ENCODE peak calls at places on chromosomes 16 and 17, in eight cellular contexts. One of them, this sample, is unnamed. For H3K4me1, the result is how much of the 10 kb centered on the place peaks cover.

GRCh38 chr16:1979271-1980025 is 1.8 kb downstream of the NOXO1 start:
- DNase-seq in HCT116: no peak
- DNase-seq in GM23338: peak
- DNase-seq in SK-N-SH: no peak
- DNase-seq in H1: peak
- DNase-seq in HepG2: no peak
- DNase-seq in GM12878: no peak
- DNase-seq in K562: no peak
- DNase-seq in this sample: no peak

GRCh38 chr16:31242197-31242596 is 17.6 kb upstream of the ITGAM start:
- DNase-seq in HCT116: no peak
- DNase-seq in GM23338: no peak
- DNase-seq in SK-N-SH: no peak
- DNase-seq in H1: no peak
- DNase-seq in HepG2: no peak
- DNase-seq in GM12878: no peak
- DNase-seq in K562: no peak
- DNase-seq in this sample: no peak

GRCh38 chr17:14886200-14886739 is 378.9 kb downstream of the PMP22 start:
- DNase-seq in HCT116: no peak
- DNase-seq in GM23338: peak
- DNase-seq in SK-N-SH: no peak
- DNase-seq in H1: no peak
- DNase-seq in HepG2: peak
- DNase-seq in GM12878: no peak
- DNase-seq in K562: peak
- DNase-seq in this sample: no peak

GRCh38 chr17:27578718-27579085 is 52.3 kb upstream of the LGALS9 start:
- DNase-seq in HCT116: no peak
- DNase-seq in GM23338: no peak
- DNase-seq in SK-N-SH: no peak
- DNase-seq in H1: no peak
- DNase-seq in HepG2: peak
- DNase-seq in GM12878: peak
- DNase-seq in K562: peak
- DNase-seq in this sample: no peak

GRCh38 chr16:85496145-85496544 is 117.0 kb upstream of the GSE1 start:
- DNase-seq in HCT116: no peak
- DNase-seq in GM23338: no peak
- DNase-seq in SK-N-SH: no peak
- DNase-seq in H1: no peak
- DNase-seq in HepG2: no peak
- DNase-seq in GM12878: no peak
- DNase-seq in K562: no peak
- DNase-seq in this sample: no peak

GRCh38 chr16:31869511-31870201 is 4.0 kb upstream of the ZNF267 start:
- DNase-seq in HCT116: no peak
- DNase-seq in GM23338: peak
- DNase-seq in SK-N-SH: no peak
- DNase-seq in H1: no peak
- DNase-seq in HepG2: no peak
- DNase-seq in GM12878: peak
- DNase-seq in K562: no peak
- DNase-seq in this sample: peak

GRCh38 chr16:87790278-87791023 is 24.7 kb upstream of the KLHDC4 start:
- DNase-seq in HCT116: no peak
- DNase-seq in GM23338: no peak
- DNase-seq in SK-N-SH: peak
- DNase-seq in H1: no peak
- DNase-seq in HepG2: no peak
- DNase-seq in GM12878: no peak
- DNase-seq in K562: no peak
- DNase-seq in this sample: no peak

GRCh38 chr16:88454315-88455057 is 1.4 kb downstream of the ZFPM1 start:
- DNase-seq in HCT116: no peak
- DNase-seq in GM23338: peak
- DNase-seq in SK-N-SH: peak
- DNase-seq in H1: peak
- DNase-seq in HepG2: no peak
- DNase-seq in GM12878: no peak
- DNase-seq in K562: no peak
- DNase-seq in this sample: peak

GRCh38 chr17:8791910-8792270 is 7.3 kb downstream of the MFSD6L start:
- DNase-seq in HCT116: peak
- DNase-seq in GM23338: no peak
- DNase-seq in SK-N-SH: no peak
- DNase-seq in H1: no peak
- DNase-seq in HepG2: no peak
- DNase-seq in GM12878: no peak
- DNase-seq in K562: no peak
- DNase-seq in this sample: peak

GRCh38 chr16:1394367-1394951 is 20.0 kb downstream of the UNKL start:
- DNase-seq in HCT116: no peak
- DNase-seq in GM23338: no peak
- DNase-seq in SK-N-SH: no peak
- DNase-seq in H1: no peak
- DNase-seq in HepG2: no peak
- DNase-seq in GM12878: no peak
- DNase-seq in K562: no peak
- DNase-seq in this sample: no peak

GRCh38 chr17:74260525-74260850 is 13.5 kb upstream of the DNAI2 start:
- DNase-seq in HCT116: no peak
- DNase-seq in GM23338: peak
- DNase-seq in SK-N-SH: no peak
- DNase-seq in H1: peak
- DNase-seq in HepG2: no peak
- DNase-seq in GM12878: no peak
- DNase-seq in K562: no peak
- DNase-seq in this sample: no peak

GRCh38 chr16:86457621-86458456 is 52.5 kb upstream of the FOXF1 start:
- DNase-seq in HCT116: no peak
- DNase-seq in GM23338: no peak
- DNase-seq in SK-N-SH: no peak
- DNase-seq in H1: no peak
- DNase-seq in HepG2: no peak
- DNase-seq in GM12878: no peak
- DNase-seq in K562: no peak
- DNase-seq in this sample: no peak

GRCh38 chr17:81720267-81721071 is 8.4 kb downstream of the SLC25A10 start:
- DNase-seq in HCT116: no peak
- DNase-seq in GM23338: no peak
- DNase-seq in SK-N-SH: no peak
- DNase-seq in H1: no peak
- DNase-seq in HepG2: no peak
- DNase-seq in GM12878: no peak
- DNase-seq in K562: no peak
- DNase-seq in this sample: no peak

GRCh38 chr17:33908363-33909064 is 346.6 kb upstream of the CCL2 start:
- DNase-seq in HCT116: no peak
- DNase-seq in GM23338: no peak
- DNase-seq in SK-N-SH: no peak
- DNase-seq in H1: no peak
- DNase-seq in HepG2: no peak
- DNase-seq in GM12878: no peak
- DNase-seq in K562: no peak
- DNase-seq in this sample: no peak

GRCh38 chr17:49822829-49823228 is 25.0 kb downstream of the TAC4 start:
- DNase-seq in HCT116: no peak
- DNase-seq in GM23338: no peak
- DNase-seq in SK-N-SH: no peak
- DNase-seq in H1: no peak
- DNase-seq in HepG2: no peak
- DNase-seq in GM12878: no peak
- DNase-seq in K562: no peak
- DNase-seq in this sample: no peak

GRCh38 chr17:20098314-20098713 is 89.2 kb downstream of the SPECC1 start:
- DNase-seq in HCT116: no peak
- DNase-seq in GM23338: no peak
- DNase-seq in SK-N-SH: no peak
- DNase-seq in H1: no peak
- DNase-seq in HepG2: no peak
- DNase-seq in GM12878: no peak
- DNase-seq in K562: no peak
- DNase-seq in this sample: no peak

GRCh38 chr16:88533381-88533831 is 36.8 kb upstream of the ZC3H18 start:
- DNase-seq in HCT116: no peak
- DNase-seq in GM23338: peak
- DNase-seq in SK-N-SH: no peak
- DNase-seq in H1: no peak
- DNase-seq in HepG2: no peak
- DNase-seq in GM12878: no peak
- DNase-seq in K562: no peak
- DNase-seq in this sample: no peak

GRCh38 chr17:204427-205175 is 23.2 kb upstream of the DOC2B start:
- DNase-seq in HCT116: no peak
- DNase-seq in GM23338: no peak
- DNase-seq in SK-N-SH: no peak
- DNase-seq in H1: no peak
- DNase-seq in HepG2: no peak
- DNase-seq in GM12878: no peak
- DNase-seq in K562: no peak
- DNase-seq in this sample: no peak

GRCh38 chr16:75225092-75225491 is 6.3 kb downstream of the CTRB1 start:
- DNase-seq in HCT116: no peak
- DNase-seq in GM23338: peak
- DNase-seq in SK-N-SH: peak
- DNase-seq in H1: no peak
- DNase-seq in HepG2: no peak
- DNase-seq in GM12878: no peak
- DNase-seq in K562: no peak
- DNase-seq in this sample: peak

DNA sequence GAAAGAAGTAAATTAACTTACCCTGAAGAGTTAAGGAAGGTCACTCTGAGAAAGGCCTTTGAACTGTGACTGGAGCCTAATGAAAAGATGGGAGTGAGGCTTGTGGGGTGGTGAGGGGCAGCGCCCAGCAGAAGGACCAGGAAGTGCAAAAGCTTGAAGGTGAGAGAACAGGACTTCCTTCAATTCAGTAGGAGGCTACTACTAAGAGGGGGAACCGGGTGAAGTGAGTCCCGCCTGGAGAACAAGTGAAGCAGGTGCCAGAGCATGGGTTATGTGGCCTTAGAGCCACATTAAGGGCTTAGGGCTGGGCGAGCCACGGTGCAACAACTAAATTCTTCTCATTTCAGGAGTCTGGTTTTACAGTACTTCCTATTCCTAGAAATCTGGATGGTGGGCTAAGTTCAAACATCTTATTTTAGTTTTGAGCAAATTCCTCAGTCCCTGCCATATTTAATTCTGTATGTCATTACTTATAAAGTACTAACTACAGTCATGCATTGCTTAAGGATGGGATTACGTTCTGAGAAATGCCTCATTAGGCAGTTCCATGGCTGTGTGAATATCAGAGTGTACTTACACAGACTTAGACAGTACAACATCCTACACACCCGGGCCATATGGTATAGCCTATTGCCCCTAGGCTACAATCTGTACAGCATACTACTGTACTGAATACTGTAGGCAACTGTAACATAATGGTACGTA is 5.1 kb downstream of the CFAP20 start:
- DNase-seq in HCT116: no peak
- DNase-seq in GM23338: no peak
- DNase-seq in SK-N-SH: no peak
- DNase-seq in H1: no peak
- DNase-seq in HepG2: no peak
- DNase-seq in GM12878: no peak
- DNase-seq in K562: no peak
- DNase-seq in this sample: peak
- H3K4me1 ChIP-seq in HCT116: under half
- H3K4me1 ChIP-seq in GM23338: under half
- H3K4me1 ChIP-seq in SK-N-SH: half or more
- H3K4me1 ChIP-seq in H1: under half
- H3K4me1 ChIP-seq in HepG2: half or more
- H3K4me1 ChIP-seq in GM12878: under half
- H3K4me1 ChIP-seq in K562: half or more
- H3K4me1 ChIP-seq in this sample: under half

GRCh38 chr16:50719401-50720337 is 22.2 kb upstream of the CYLD start:
- DNase-seq in HCT116: no peak
- DNase-seq in GM23338: peak
- DNase-seq in SK-N-SH: no peak
- DNase-seq in H1: peak
- DNase-seq in HepG2: peak
- DNase-seq in GM12878: no peak
- DNase-seq in K562: no peak
- DNase-seq in this sample: no peak
- TF ChIP-seq POLR2AphosphoS5 in HCT116: no peak
- TF ChIP-seq POLR2AphosphoS5 in GM23338: no peak
- TF ChIP-seq POLR2AphosphoS5 in SK-N-SH: no peak
- TF ChIP-seq POLR2AphosphoS5 in H1: no peak
- TF ChIP-seq POLR2AphosphoS5 in HepG2: no peak
- TF ChIP-seq POLR2AphosphoS5 in GM12878: no peak
- TF ChIP-seq POLR2AphosphoS5 in K562: no peak
- TF ChIP-seq POLR2AphosphoS5 in this sample: no peak

GRCh38 chr16:29849505-29849904 is 13.5 kb downstream of the CDIPT start:
- DNase-seq in HCT116: no peak
- DNase-seq in GM23338: peak
- DNase-seq in SK-N-SH: no peak
- DNase-seq in H1: no peak
- DNase-seq in HepG2: no peak
- DNase-seq in GM12878: no peak
- DNase-seq in K562: no peak
- DNase-seq in this sample: no peak

GRCh38 chr16:29850998-29851397 is 12.0 kb downstream of the CDIPT start:
- DNase-seq in HCT116: no peak
- DNase-seq in GM23338: no peak
- DNase-seq in SK-N-SH: no peak
- DNase-seq in H1: no peak
- DNase-seq in HepG2: no peak
- DNase-seq in GM12878: no peak
- DNase-seq in K562: no peak
- DNase-seq in this sample: no peak

GRCh38 chr16:29848420-29849297 is 14.4 kb downstream of the CDIPT start:
- DNase-seq in HCT116: peak
- DNase-seq in GM23338: peak
- DNase-seq in SK-N-SH: peak
- DNase-seq in H1: peak
- DNase-seq in HepG2: peak
- DNase-seq in GM12878: no peak
- DNase-seq in K562: peak
- DNase-seq in this sample: peak

GRCh38 chr16:29854520-29855100 is 8.4 kb downstream of the CDIPT start:
- DNase-seq in HCT116: no peak
- DNase-seq in GM23338: no peak
- DNase-seq in SK-N-SH: no peak
- DNase-seq in H1: no peak
- DNase-seq in HepG2: no peak
- DNase-seq in GM12878: no peak
- DNase-seq in K562: no peak
- DNase-seq in this sample: no peak

GRCh38 chr16:29852654-29853053 is 10.4 kb downstream of the CDIPT start:
- DNase-seq in HCT116: no peak
- DNase-seq in GM23338: no peak
- DNase-seq in SK-N-SH: no peak
- DNase-seq in H1: no peak
- DNase-seq in HepG2: no peak
- DNase-seq in GM12878: no peak
- DNase-seq in K562: no peak
- DNase-seq in this sample: peak
- H3K4me2 ChIP-seq in HCT116: no peak
- H3K4me2 ChIP-seq in GM23338: no peak
- H3K4me2 ChIP-seq in SK-N-SH: no peak
- H3K4me2 ChIP-seq in H1: no peak
- H3K4me2 ChIP-seq in HepG2: no peak
- H3K4me2 ChIP-seq in GM12878: no peak
- H3K4me2 ChIP-seq in K562: no peak
- H3K4me2 ChIP-seq in this sample: peak

GRCh38 chr17:78889525-78889924 is 13.5 kb downstream of the CEP295NL start:
- DNase-seq in HCT116: no peak
- DNase-seq in GM23338: no peak
- DNase-seq in SK-N-SH: no peak
- DNase-seq in H1: no peak
- DNase-seq in HepG2: no peak
- DNase-seq in GM12878: peak
- DNase-seq in K562: no peak
- DNase-seq in this sample: no peak
- H3K4me1 ChIP-seq in HCT116: under half
- H3K4me1 ChIP-seq in GM23338: under half
- H3K4me1 ChIP-seq in SK-N-SH: half or more
- H3K4me1 ChIP-seq in H1: under half
- H3K4me1 ChIP-seq in HepG2: under half
- H3K4me1 ChIP-seq in GM12878: under half
- H3K4me1 ChIP-seq in K562: under half
- H3K4me1 ChIP-seq in this sample: under half

This sample was measured in endothelial cell of umbilical vein.